ENCODE peak calls at places on chromosomes 12 and 14, in five cellular contexts. I is AG09309; V is OCI-LY7; W is CD4-positive, CD25-positive, alpha-beta regulatory T cell; C is cardiac fibroblast. B is an unnamed sample.

GRCh38 chr14:61320806-61321384 is 484 bp upstream of the PRKCH start:
- DNase-seq in V (no peak), I (no peak), C (no peak), W (no peak), B (no peak)

GRCh38 chr12:68236421-68237059 is 10.9 kb upstream of the IL26 start:
- DNase-seq in W (peak; percentile 16), I (no peak), C (no peak), V (peak; percentile 50), B (no peak)

GRCh38 chr12:33609910-33610309 is 170.3 kb upstream of the SYT10 start:
- DNase-seq in W (no peak), C (no peak), I (no peak), V (no peak), B (no peak)

GRCh38 chr14:71163050-71163841 is 256.0 kb downstream of the PCNX1 start:
- DNase-seq in V (no peak), W (no peak), C (no peak), I (no peak), B (no peak)

GRCh38 chr14:23573384-23573783 is 5.2 kb downstream of the JPH4 start:
- DNase-seq in C (no peak), V (no peak), W (no peak), I (no peak), B (no peak)

GRCh38 chr12:117158911-117159310 is 31.4 kb downstream of the FBXO21 start:
- DNase-seq in I (no peak), V (no peak), W (no peak), C (peak; percentile 38), B (no peak)

GRCh38 chr12:89971880-89972279 is 263.2 kb upstream of the ATP2B1 start:
- DNase-seq in W (no peak), C (peak; percentile 52), I (no peak), V (no peak), B (no peak)

GRCh38 chr12:88715673-88716072 is 135.4 kb upstream of the KITLG start:
- DNase-seq in I (no peak), V (no peak), C (no peak), W (no peak), B (no peak)

GRCh38 chr14:54169254-54169924 is 212.8 kb upstream of the BMP4 start:
- DNase-seq in V (no peak), C (peak; percentile 48), W (no peak), I (no peak), B (no peak)

GRCh38 chr12:3216097-3216496 is 138.9 kb downstream of the TSPAN9 start:
- DNase-seq in C (no peak), V (no peak), W (no peak), I (no peak), B (no peak)

GRCh38 chr12:23707270-23707669 is 242.2 kb downstream of the SOX5 start:
- DNase-seq in I (no peak), V (no peak), W (no peak), C (peak; percentile 6), B (no peak)

GRCh38 chr12:53561590-53561953 is 54.3 kb upstream of the NPFF start:
- DNase-seq in C (peak; percentile 94), W (no peak), I (peak; percentile 73), V (no peak), B (no peak)

GRCh38 chr14:77181124-77181602 is 435 bp upstream of the TMEM63C start:
- DNase-seq in V (peak; percentile 54), C (no peak), I (no peak), W (no peak), B (no peak)

GRCh38 chr12:5723071-5723470 is 222.0 kb downstream of the ANO2 start:
- DNase-seq in W (no peak), I (no peak), V (no peak), C (no peak), B (no peak)

GRCh38 chr12:77218278-77218677 is 152.9 kb upstream of the E2F7 start:
- DNase-seq in W (no peak), C (no peak), V (no peak), I (peak; percentile 42), B (no peak)

GRCh38 chr12:6614513-6615177 is 7.5 kb upstream of the CHD4 start:
- DNase-seq in C (peak; percentile 20), V (no peak), I (no peak), W (no peak), B (no peak)

GRCh38 chr12:59357811-59358210 is 238.0 kb upstream of the SLC16A7 start:
- DNase-seq in V (no peak), W (no peak), I (no peak), C (no peak), B (no peak)

GRCh38 chr12:114274131-114274530 is 131.8 kb downstream of the TBX5 start:
- DNase-seq in V (no peak), C (no peak), W (no peak), I (no peak), B (no peak)

GRCh38 chr12:64256166-64256800 is 34.2 kb upstream of the KICS2 start:
- DNase-seq in C (peak; percentile 85), W (no peak), I (peak; percentile 23), V (peak; percentile 61), B (no peak)

GRCh38 chr14:94145902-94146527 is 16.6 kb upstream of the IFI27L2 start:
- DNase-seq in I (no peak), V (peak; percentile 58), W (no peak), C (no peak), B (peak; percentile 75)

GRCh38 chr14:57057803-57058202 is 210.9 kb downstream of the EXOC5 start:
- DNase-seq in I (no peak), W (no peak), C (no peak), V (no peak), B (no peak)

GRCh38 chr12:26680724-26681455 is 152.1 kb downstream of the ITPR2 start:
- DNase-seq in C (peak; percentile 68), W (no peak), I (no peak), V (no peak), B (no peak)

GRCh38 chr12:49347307-49348237 is 884 bp downstream of the DNAJC22 start:
- DNase-seq in W (peak; percentile 70), I (no peak), V (peak; percentile 77), C (peak; percentile 83), B (no peak)

GRCh38 chr14:51852541-51852940 is 7.9 kb upstream of the GNG2 start:
- DNase-seq in I (no peak), V (no peak), C (peak; percentile 57), W (no peak), B (no peak)

GRCh38 chr12:109358154-109358869 is 10.6 kb downstream of the MYO1H start:
- DNase-seq in W (no peak), C (peak; percentile 40), I (no peak), V (no peak), B (no peak)

GRCh38 chr12:90233168-90234100 is 524.8 kb upstream of the ATP2B1 start:
- DNase-seq in I (peak; percentile 47), W (no peak), C (peak; percentile 28), V (no peak), B (no peak)

DNA sequence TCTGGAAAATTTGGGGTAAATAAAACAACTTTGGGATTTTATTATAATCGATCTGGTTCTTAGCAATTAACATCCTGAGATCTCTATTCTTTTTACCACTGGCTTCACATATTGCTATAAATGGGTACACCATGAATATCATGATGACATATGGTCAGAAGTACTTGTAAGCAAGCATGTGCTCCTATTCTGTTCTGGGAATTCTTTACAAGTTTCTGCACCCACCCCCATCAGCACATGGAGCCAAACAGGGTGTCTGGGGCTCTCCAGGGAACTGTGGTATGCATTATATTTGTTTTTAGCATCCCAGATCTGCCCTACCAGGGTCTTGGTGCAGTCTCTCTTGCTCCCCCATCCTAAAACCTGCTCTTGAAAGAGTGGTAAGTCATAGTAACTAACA is 31.3 kb downstream of the DMAC2L start:
- DNase-seq in C (peak; percentile 43), V (no peak), I (no peak), W (no peak), B (no peak)
- H3K4me3 ChIP-seq in C (no peak overlapping the region), V (no peak overlapping the region), I (no peak overlapping the region), W (no peak overlapping the region), B (no peak overlapping the region)

GRCh38 chr12:55828357-55828756 is 1.0 kb downstream of the DNAJC14 start:
- DNase-seq in V (no peak), W (no peak), C (no peak), I (no peak), B (no peak)
- H3K4me3 ChIP-seq in V (peak overlapping the region; percentile 96), W (peak overlapping the region; percentile 64), C (peak overlapping the region; percentile 94), I (peak overlapping the region; percentile 77), B (peak overlapping the region; percentile 86)

GRCh38 chr12:9113987-9114309 is 1.8 kb downstream of the A2M start:
- DNase-seq in I (no peak), V (no peak), C (no peak), W (no peak), B (no peak)
- H3K4me3 ChIP-seq in I (no peak overlapping the region), V (no peak overlapping the region), C (no peak overlapping the region), W (no peak overlapping the region), B (peak overlapping the region; percentile 53)

GRCh38 chr12:62697893-62698292 is 231.3 kb downstream of the MON2 start:
- DNase-seq in V (no peak), W (no peak), I (no peak), C (peak; percentile 51), B (no peak)

GRCh38 chr12:62700091-62700490 is 233.5 kb downstream of the MON2 start:
- DNase-seq in C (peak; percentile 60), W (no peak), V (no peak), I (no peak), B (no peak)

GRCh38 chr12:62701492-62701891 is 233.5 kb downstream of the PPM1H start:
- DNase-seq in C (no peak), V (no peak), I (no peak), W (no peak), B (no peak)

GRCh38 chr12:62698701-62699101 is 232.1 kb downstream of the MON2 start:
- DNase-seq in C (peak; percentile 85), I (no peak), W (no peak), V (no peak), B (no peak)

DNA sequence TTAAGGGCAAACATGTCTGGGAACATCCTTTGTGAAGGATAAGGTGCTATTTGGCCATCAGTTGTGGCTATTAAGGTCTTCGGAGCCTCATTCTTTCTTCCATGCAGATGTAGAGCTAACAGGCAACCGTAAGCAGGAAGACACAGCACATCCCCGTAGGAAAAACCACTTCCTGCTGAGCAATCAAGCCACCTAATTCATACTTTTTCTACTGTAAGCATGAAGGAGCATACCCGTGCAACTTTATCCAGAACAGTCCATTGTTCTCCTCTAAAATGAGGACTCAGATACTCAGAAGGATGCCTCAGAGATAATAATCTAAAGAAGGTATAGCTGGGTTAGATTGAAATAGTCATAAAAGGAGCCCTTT is 232.0 kb downstream of the PPM1H start:
- DNase-seq in V (no peak), C (no peak), W (no peak), I (no peak), B (no peak)
- H3K4me3 ChIP-seq in V (no peak overlapping the region), C (no peak overlapping the region), W (no peak overlapping the region), I (no peak overlapping the region), B (no peak overlapping the region)

GRCh38 chr12:106915635-106916026 is 40.1 kb upstream of the TMEM263 start:
- DNase-seq in C (no peak), I (no peak), V (no peak), W (no peak), B (no peak)

GRCh38 chr12:106914796-106915634 is 40.7 kb upstream of the TMEM263 start:
- DNase-seq in C (no peak), W (no peak), I (no peak), V (no peak), B (no peak)

GRCh38 chr12:106919910-106920544 is 35.7 kb upstream of the TMEM263 start:
- DNase-seq in I (peak; percentile 16), W (no peak), V (peak; percentile 57), C (peak; percentile 75), B (no peak)

GRCh38 chr12:106918746-106919145 is 37.0 kb upstream of the TMEM263 start:
- DNase-seq in C (peak; percentile 27), V (peak; percentile 35), W (no peak), I (no peak), B (no peak)

GRCh38 chr12:106917503-106917902 is 38.2 kb upstream of the TMEM263 start:
- DNase-seq in I (no peak), V (no peak), C (no peak), W (no peak), B (no peak)
- H3K4me3 ChIP-seq in I (no peak overlapping the region), V (no peak overlapping the region), C (no peak overlapping the region), W (no peak overlapping the region), B (no peak overlapping the region)

GRCh38 chr14:91382712-91383111 is 34.9 kb downstream of the CCDC88C start:
- DNase-seq in V (peak; percentile 65), C (no peak), W (no peak), I (no peak), B (no peak)
- H3K4me3 ChIP-seq in V (peak overlapping the region; percentile 26), C (no peak overlapping the region), W (peak overlapping the region; percentile 44), I (no peak overlapping the region), B (no peak overlapping the region)

B was measured in esophagus muscularis mucosa.